ENCODE peak calls at places on chromosomes 16 and 17, in six cellular contexts. K is H1, H is IMR-90, L is H9, G is trophoblast cell, B is mesenchymal stem cell. D is an unnamed sample.

GRCh38 chr16:12508054-12508453 is 295.6 kb downstream of the CPPED1 start:
- DNase-seq in B (no peak), L (no peak), K (no peak), G (no peak), H (no peak), D (no peak)

GRCh38 chr16:65728172-65728571 is 606.3 kb upstream of the CDH11 start:
- DNase-seq in H (no peak), K (no peak), B (no peak), L (peak; percentile 49), G (no peak), D (peak; percentile 78)

GRCh38 chr16:49330562-49331201 is 42.9 kb upstream of the C16orf78 start:
- DNase-seq in B (no peak), L (no peak), G (no peak), H (no peak), K (no peak), D (no peak)

GRCh38 chr17:58507123-58507634 is 7.3 kb downstream of the MTMR4 start:
- DNase-seq in G (peak; percentile 98), L (no peak), B (no peak), H (no peak), K (no peak), D (no peak)

GRCh38 chr17:34171245-34171818 is 83.8 kb upstream of the CCL2 start:
- DNase-seq in K (peak; percentile 82), H (peak; percentile 53), G (peak; percentile 90), L (peak; percentile 82), B (peak; percentile 48), D (peak; percentile 43)

GRCh38 chr16:46932802-46933201 is 40.7 kb downstream of the DNAJA2 start:
- DNase-seq in G (no peak), H (no peak), L (peak; percentile 79), K (peak; percentile 66), B (no peak), D (no peak)

GRCh38 chr17:61002316-61002736 is 324.7 kb downstream of the BCAS3 start:
- DNase-seq in B (peak; percentile 60), K (no peak), L (no peak), H (peak; percentile 79), G (peak; percentile 61), D (no peak)

GRCh38 chr16:51524070-51524469 is 373.0 kb upstream of the SALL1 start:
- DNase-seq in L (no peak), H (no peak), G (no peak), K (no peak), B (no peak), D (no peak)

GRCh38 chr16:29306953-29307597 is 99.4 kb downstream of the NPIPB11 start:
- DNase-seq in G (peak; percentile 10), H (peak; percentile 64), L (no peak), K (no peak), B (peak; percentile 67), D (no peak)

GRCh38 chr17:36088559-36089376 is 1.2 kb downstream of the CCL3 start:
- DNase-seq in G (no peak), H (no peak), L (no peak), B (no peak), K (no peak), D (no peak)

GRCh38 chr16:65388592-65388991 is 266.7 kb upstream of the CDH11 start:
- DNase-seq in H (peak; percentile 69), L (no peak), G (no peak), K (no peak), B (peak; percentile 40), D (no peak)

GRCh38 chr17:41734949-41735313 is 488 bp upstream of the HAP1 start:
- DNase-seq in H (peak; percentile 6), K (no peak), G (no peak), L (no peak), B (no peak), D (no peak)

GRCh38 chr16:64898159-64898558 is 223.7 kb downstream of the CDH11 start:
- DNase-seq in H (no peak), G (no peak), B (no peak), L (no peak), K (no peak), D (no peak)

GRCh38 chr16:35797811-35798210 is 2338.4 kb downstream of the TP53TG3F start:
- DNase-seq in H (no peak), B (no peak), K (no peak), G (no peak), L (no peak), D (no peak)

GRCh38 chr17:66445229-66445628 is 142.8 kb downstream of the PRKCA start:
- DNase-seq in L (no peak), K (no peak), B (peak; percentile 24), H (no peak), G (no peak), D (no peak)
- H4K91ac ChIP-seq in L (no peak overlapping the region), K (no peak overlapping the region), B (no peak overlapping the region), H (no peak overlapping the region), G (no peak overlapping the region), D (no peak overlapping the region)

GRCh38 chr16:2037631-2038358 is 9.8 kb downstream of the NTHL1 start:
- DNase-seq in H (no peak), G (no peak), K (no peak), L (no peak), B (no peak), D (no peak)

GRCh38 chr16:2034695-2035430 is 8.2 kb downstream of the NHERF2 start:
- DNase-seq in H (no peak), G (no peak), K (no peak), B (no peak), L (no peak), D (no peak)

GRCh38 chr16:2036200-2036966 is 9.7 kb downstream of the NHERF2 start:
- DNase-seq in K (no peak), H (no peak), B (no peak), G (no peak), L (no peak), D (no peak)

GRCh38 chr16:2037115-2037514 is 10.4 kb downstream of the NHERF2 start:
- DNase-seq in L (no peak), H (no peak), B (no peak), G (no peak), K (no peak), D (no peak)

DNA sequence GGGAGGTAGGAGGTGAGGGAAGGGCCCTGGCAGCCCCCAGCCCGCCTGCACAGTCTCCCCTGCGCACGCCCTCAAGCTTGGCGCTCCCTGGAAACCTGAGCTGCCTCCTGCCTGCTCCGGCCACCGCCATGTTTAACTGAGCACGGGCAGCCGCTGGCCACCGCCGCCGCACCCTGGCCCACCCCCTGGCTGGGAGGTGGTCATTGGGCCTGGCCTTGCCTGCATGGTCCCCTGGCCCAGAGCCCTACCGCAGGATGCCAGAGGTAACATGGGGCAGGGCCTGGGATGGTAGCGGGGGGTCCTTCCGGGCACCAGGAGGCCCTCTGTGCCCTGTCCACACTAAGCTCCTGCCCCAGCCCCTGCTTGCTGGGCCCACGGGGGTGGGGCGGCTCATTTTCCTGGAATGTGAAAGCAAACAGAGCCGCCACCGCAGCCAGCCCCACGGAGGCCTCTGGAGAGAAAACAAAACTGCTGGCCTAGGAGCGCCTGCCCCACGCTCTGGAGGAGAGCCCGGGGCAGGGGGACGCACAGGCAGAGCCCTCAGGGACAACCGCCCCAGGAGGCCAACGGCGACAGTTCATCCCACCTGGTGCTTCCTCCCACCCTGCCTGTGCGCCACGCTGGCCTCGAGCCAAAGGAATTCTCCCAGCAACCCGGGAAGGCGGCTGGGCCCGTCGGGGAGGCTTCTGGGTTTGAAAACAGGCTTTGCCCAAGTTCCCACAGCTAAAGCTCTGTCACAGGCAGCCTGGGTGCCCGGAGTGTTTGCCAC is 8.9 kb downstream of the NHERF2 start:
- DNase-seq in K (peak; percentile 51), L (no peak), B (peak; percentile 85), G (no peak), H (peak; percentile 77), D (no peak)
- H3K23ac ChIP-seq in K (no peak overlapping the region), L (no peak overlapping the region), B (no peak overlapping the region), G (no peak overlapping the region), H (peak overlapping the region; percentile 93), D (peak overlapping the region; percentile 85)

GRCh38 chr16:86166414-86166813 is 267.5 kb downstream of the IRF8 start:
- DNase-seq in H (no peak), K (no peak), B (no peak), G (no peak), L (no peak), D (no peak)
- H4K91ac ChIP-seq in H (no peak overlapping the region), K (no peak overlapping the region), B (no peak overlapping the region), G (no peak overlapping the region), L (no peak overlapping the region), D (no peak overlapping the region)

GRCh38 chr17:17693253-17693954 is 12.1 kb downstream of the RAI1 start:
- DNase-seq in L (peak; percentile 73), K (no peak), B (peak; percentile 62), H (no peak), G (no peak), D (no peak)

GRCh38 chr17:17696075-17696474 is 14.8 kb downstream of the RAI1 start:
- DNase-seq in G (no peak), H (no peak), L (no peak), K (no peak), B (no peak), D (no peak)

GRCh38 chr17:17693955-17694228 is 12.6 kb downstream of the RAI1 start:
- DNase-seq in H (no peak), L (peak; percentile 62), G (no peak), B (no peak), K (no peak), D (no peak)

GRCh38 chr17:17692353-17693252 is 11.3 kb downstream of the RAI1 start:
- DNase-seq in H (no peak), B (no peak), K (no peak), L (no peak), G (no peak), D (no peak)

DNA sequence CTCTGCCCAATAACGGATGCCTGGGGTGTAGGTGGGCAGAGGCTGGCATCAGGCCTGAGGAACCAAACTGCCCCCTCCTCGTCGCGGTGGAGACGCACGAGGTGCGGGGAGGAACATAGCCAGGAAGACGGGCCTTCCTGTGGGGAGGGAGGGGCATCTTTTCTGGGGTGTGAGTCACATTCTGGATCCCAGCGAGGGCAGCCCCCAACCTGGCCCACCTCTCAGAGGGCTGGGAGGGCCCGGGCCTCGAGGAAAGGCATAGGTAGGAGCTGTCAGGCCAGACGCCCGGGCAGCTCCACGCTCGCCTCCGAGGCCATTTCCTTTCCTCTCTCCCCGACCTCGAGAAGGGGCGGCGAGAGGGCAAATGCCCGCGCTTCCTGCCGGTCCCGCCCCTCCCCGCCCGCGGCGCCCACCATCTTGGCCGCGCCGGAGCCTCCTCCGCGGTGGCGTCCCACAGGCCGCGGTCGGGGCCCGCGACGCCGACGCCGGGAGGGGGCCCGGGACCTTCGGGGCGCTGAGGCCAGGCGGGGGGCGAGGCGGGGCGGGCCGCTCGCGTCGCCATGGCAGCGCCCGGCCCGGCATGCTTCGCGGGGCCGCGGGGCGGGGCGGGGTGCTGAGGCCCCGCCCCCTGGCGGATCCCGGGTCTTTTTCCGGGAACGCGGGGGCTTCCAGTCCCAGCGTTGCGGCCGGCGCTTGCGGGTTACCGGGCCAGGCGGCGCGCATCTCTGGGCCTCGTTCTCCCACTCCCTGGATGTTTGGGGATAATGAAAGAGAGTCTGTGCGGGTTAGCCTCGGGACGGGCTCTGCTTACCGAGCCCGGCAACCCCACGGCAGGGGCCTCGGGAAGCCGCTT is 13.2 kb downstream of the RAI1 start:
- DNase-seq in G (peak; percentile 64), H (peak; percentile 55), K (peak; percentile 84), B (peak; percentile 84), L (peak; percentile 78), D (no peak)
- H3K23ac ChIP-seq in G (no peak overlapping the region), H (peak overlapping the region; percentile 71), K (no peak overlapping the region), B (no peak overlapping the region), L (no peak overlapping the region), D (peak overlapping the region; percentile 63)